ENCODE peak calls at places on chromosomes 11 and 22, in five cellular contexts. X is Peyer's patch, K is adipocyte, G is esophagus muscularis mucosa, O is ovary. L is an unnamed sample.

GRCh38 chr11:109865558-109866186 is 227.5 kb upstream of the ZC3H12C start:
- DNase-seq in X (no peak), K (no peak), G (no peak), O (no peak), L (peak)

GRCh38 chr11:100562102-100562501 is 125.0 kb upstream of the ARHGAP42 start:
- DNase-seq in X (no peak), K (peak), G (no peak), O (no peak), L (peak)

GRCh38 chr11:4385978-4386740 is 7.3 kb downstream of the TRIM21 start:
- DNase-seq in X (no peak), K (no peak), G (no peak), O (no peak), L (no peak)

GRCh38 chr11:122069946-122070345 is 46.1 kb downstream of the BLID start:
- DNase-seq in X (no peak), K (peak), G (no peak), O (peak), L (peak)

GRCh38 chr22:32202539-32203180 is 2.2 kb downstream of the RFPL2 start:
- DNase-seq in X (peak), K (peak), G (peak), O (no peak), L (peak)

GRCh38 chr22:37990862-37991261 is 6.5 kb upstream of the SOX10 start:
- DNase-seq in X (no peak), K (no peak), G (no peak), O (no peak), L (no peak)

GRCh38 chr11:70913715-70914231 is 338.6 kb downstream of the SHANK2 start:
- DNase-seq in X (peak), K (no peak), G (no peak), O (no peak), L (no peak)

GRCh38 chr11:46277313-46277622 is 194 bp upstream of the CREB3L1 start:
- DNase-seq in X (no peak), K (peak), G (no peak), O (peak), L (peak)

GRCh38 chr11:93512073-93512475 is 31.1 kb downstream of the SMCO4 start:
- DNase-seq in X (no peak), K (no peak), G (no peak), O (no peak), L (no peak)

GRCh38 chr11:1870721-1871466 is 18.0 kb downstream of the LSP1 start:
- DNase-seq in X (peak), K (no peak), G (no peak), O (no peak), L (no peak)

GRCh38 chr11:70080763-70081162 is 2.6 kb downstream of the ANO1 start:
- DNase-seq in X (no peak), K (no peak), G (no peak), O (no peak), L (no peak)

GRCh38 chr11:9150501-9150900 is 59.1 kb upstream of the SCUBE2 start:
- DNase-seq in X (no peak), K (peak), G (no peak), O (no peak), L (no peak)

GRCh38 chr11:104968856-104969776 is 742 bp upstream of the CASP4 start:
- DNase-seq in X (peak), K (peak), G (no peak), O (peak), L (peak)

GRCh38 chr11:124875401-124875800 is 10.2 kb downstream of the ROBO3 start:
- DNase-seq in X (peak), K (no peak), G (no peak), O (peak), L (no peak)

GRCh38 chr22:42171946-42172345 is 41.3 kb upstream of the CYP2D6 start:
- DNase-seq in X (no peak), K (no peak), G (no peak), O (no peak), L (no peak)

GRCh38 chr11:131278472-131278871 is 91.9 kb upstream of the NTM start:
- DNase-seq in X (no peak), K (no peak), G (no peak), O (no peak), L (no peak)

GRCh38 chr11:69707156-69707555 is 3.3 kb upstream of the FGF19 start:
- DNase-seq in X (no peak), K (no peak), G (no peak), O (no peak), L (peak)

GRCh38 chr11:44863231-44863630 is 87.5 kb downstream of the TP53I11 start:
- DNase-seq in X (peak), K (peak), G (no peak), O (no peak), L (no peak)

GRCh38 chr11:1556278-1557167 is 15.5 kb downstream of the DUSP8 start:
- DNase-seq in X (peak), K (no peak), G (no peak), O (no peak), L (no peak)

GRCh38 chr11:134945993-134946392 is 534.0 kb upstream of the B3GAT1 start:
- DNase-seq in X (no peak), K (no peak), G (no peak), O (no peak), L (no peak)

GRCh38 chr11:13152736-13153541 is 124.7 kb upstream of the BMAL1 start:
- DNase-seq in X (no peak), K (peak), G (no peak), O (no peak), L (no peak)

GRCh38 chr11:91173701-91174100 is 950.9 kb upstream of the CHORDC1 start:
- DNase-seq in X (no peak), K (peak), G (no peak), O (no peak), L (no peak)

GRCh38 chr11:98455500-98456186 is 565.1 kb upstream of the CNTN5 start:
- DNase-seq in X (no peak), K (no peak), G (no peak), O (no peak), L (no peak)

GRCh38 chr11:106156290-106156937 is 79.0 kb downstream of the AASDHPPT start:
- DNase-seq in X (no peak), K (peak), G (no peak), O (peak), L (peak)

GRCh38 chr11:75505966-75506692 is 19.6 kb downstream of the GDPD5 start:
- DNase-seq in X (no peak), K (no peak), G (no peak), O (peak), L (no peak)

GRCh38 chr11:57207160-57207559 is 25.4 kb downstream of the LRRC55 start:
- DNase-seq in X (no peak), K (no peak), G (no peak), O (no peak), L (no peak)

GRCh38 chr11:12086271-12087074 is 23.9 kb upstream of the MICAL2 start:
- DNase-seq in X (no peak), K (peak), G (no peak), O (peak), L (peak)

GRCh38 chr11:114057147-114057546 is 2.4 kb upstream of the ZBTB16 start:
- DNase-seq in X (no peak), K (no peak), G (no peak), O (no peak), L (no peak)

GRCh38 chr22:43110444-43110926 is at the start of gene BIK:
- DNase-seq in X (peak), K (peak), G (no peak), O (no peak), L (peak)

GRCh38 chr11:5679811-5680210 is 5.1 kb downstream of the TRIM5 start:
- DNase-seq in X (no peak), K (no peak), G (no peak), O (no peak), L (no peak)

GRCh38 chr11:117874253-117874909 is 2.1 kb downstream of the FXYD6 start:
- DNase-seq in X (no peak), K (no peak), G (no peak), O (no peak), L (no peak)

GRCh38 chr22:48068323-48068722 is 1305.9 kb downstream of the TBC1D22A start:
- DNase-seq in X (peak), K (no peak), G (no peak), O (no peak), L (no peak)

GRCh38 chr11:122977455-122978302 is 4.0 kb downstream of the BSX start:
- DNase-seq in X (no peak), K (no peak), G (no peak), O (no peak), L (no peak)

GRCh38 chr11:78800756-78801155 is 226.1 kb upstream of the NARS2 start:
- DNase-seq in X (no peak), K (no peak), G (no peak), O (no peak), L (no peak)
- H3K4me3 ChIP-seq in X (no peak), K (peak), G (no peak), O (no peak), L (no peak)

DNA sequence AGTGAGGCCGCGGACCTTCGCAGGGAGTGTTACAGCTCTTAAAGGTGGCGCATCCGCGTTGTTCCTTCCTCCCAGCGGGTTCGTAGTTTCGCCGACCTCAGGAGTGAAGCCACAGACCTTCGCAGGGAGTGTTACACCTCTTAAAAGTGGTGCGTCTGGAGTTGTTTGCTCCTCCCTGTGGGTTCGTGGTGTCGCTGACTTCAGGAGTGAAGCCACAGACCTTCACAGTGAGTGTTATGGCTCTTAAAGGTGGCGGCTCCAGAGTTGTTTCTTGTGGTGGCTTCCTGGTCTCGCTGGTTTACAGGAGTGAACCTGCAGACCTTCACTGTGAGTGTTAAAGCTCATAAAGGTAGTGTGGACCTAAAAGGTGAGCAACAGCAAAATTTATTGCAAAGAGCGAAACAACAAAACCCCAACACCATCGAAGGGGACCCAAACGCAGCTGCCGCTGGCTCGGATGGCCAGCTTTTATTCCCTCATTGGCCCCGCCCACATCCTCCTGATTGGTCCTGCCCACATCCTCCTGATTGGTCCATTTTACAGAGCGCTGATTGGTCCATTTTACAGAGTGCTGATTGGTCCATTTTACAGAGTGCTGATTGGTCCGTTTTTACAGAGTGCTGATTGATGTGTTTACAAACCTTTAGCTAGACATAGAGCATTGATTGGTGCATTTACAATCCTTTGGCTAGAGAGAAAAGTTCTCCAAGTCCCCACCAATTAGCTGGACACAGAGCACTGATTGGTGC is 1.2 kb upstream of the TMEM45B start:
- DNase-seq in X (no peak), K (no peak), G (no peak), O (no peak), L (peak)
- H3K4me3 ChIP-seq in X (no peak), K (no peak), G (no peak), O (no peak), L (no peak)

GRCh38 chr11:6746086-6746618 is 25.6 kb downstream of the OR2AG2 start:
- DNase-seq in X (no peak), K (no peak), G (no peak), O (no peak), L (no peak)

GRCh38 chr11:6746626-6747025 is 25.1 kb downstream of the OR2AG2 start:
- DNase-seq in X (no peak), K (no peak), G (no peak), O (no peak), L (no peak)

GRCh38 chr11:6745465-6746015 is 26.2 kb downstream of the OR2AG2 start:
- DNase-seq in X (no peak), K (no peak), G (no peak), O (no peak), L (no peak)

GRCh38 chr11:6747097-6747662 is 24.6 kb downstream of the OR2AG2 start:
- DNase-seq in X (no peak), K (no peak), G (no peak), O (no peak), L (no peak)

DNA sequence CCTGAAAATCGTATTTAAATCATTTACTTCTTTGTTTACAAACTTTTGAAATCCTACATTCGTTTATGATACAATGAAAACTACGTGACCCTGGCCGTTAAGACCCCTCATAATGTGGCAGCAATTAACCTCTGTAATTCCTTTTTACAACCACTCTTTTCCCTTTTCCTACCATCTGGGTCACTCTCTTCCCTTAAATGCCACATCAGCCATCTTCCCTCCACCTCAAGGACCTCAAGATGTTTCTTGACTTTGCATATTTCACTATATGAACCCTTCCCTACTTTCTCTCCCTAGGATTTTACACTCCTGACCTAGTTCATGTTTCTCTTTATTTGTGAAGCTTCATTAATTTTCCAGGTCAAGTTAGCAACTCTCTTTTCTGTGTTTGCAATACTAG is 26.8 kb downstream of the OR2AG2 start:
- DNase-seq in X (no peak), K (no peak), G (no peak), O (no peak), L (no peak)
- H3K4me3 ChIP-seq in X (peak), K (no peak), G (no peak), O (no peak), L (no peak)

GRCh38 chr11:47378836-47379170 is 456 bp upstream of the SPI1 start:
- DNase-seq in X (no peak), K (no peak), G (no peak), O (no peak), L (no peak)
- H3K4me3 ChIP-seq in X (peak), K (no peak), G (no peak), O (no peak), L (no peak)

DNA sequence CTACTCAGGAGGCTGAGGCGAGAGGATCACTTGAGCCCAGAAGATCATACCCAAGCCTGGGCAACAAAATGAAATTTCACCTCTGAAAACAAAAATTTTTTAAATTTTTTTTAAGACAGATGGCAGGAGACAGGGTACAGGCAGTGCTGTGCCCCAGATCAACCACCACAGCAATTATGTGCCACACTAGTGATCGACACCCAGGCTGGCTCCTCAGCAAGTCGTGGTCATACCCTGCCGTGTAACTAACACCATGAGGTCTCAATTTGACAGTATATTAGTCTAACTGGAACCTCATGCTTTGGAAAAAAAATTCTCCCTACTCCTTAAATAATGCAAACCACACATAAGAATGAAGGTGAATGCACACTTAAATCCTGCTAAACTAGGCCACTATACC is 8.3 kb downstream of the SF3A1 start:
- DNase-seq in X (no peak), K (no peak), G (no peak), O (no peak), L (no peak)
- H3K4me3 ChIP-seq in X (no peak), K (no peak), G (no peak), O (no peak), L (no peak)

L was measured in A673.